ENCODE peak calls at places on chromosome 22, in ten cellular contexts. M is SJSA1; V is stimulated activated CD4-positive, alpha-beta T cell treated with anti-CD3 and anti-CD28 coated beads, TNF-alpha, amount 100 ng/mL, for 24 hours; C is T-helper 17 cell; D is endothelial cell; N is gastrocnemius medialis; K is stimulated activated CD8-positive, alpha-beta memory T cell treated with anti-CD3 and anti-CD28 coated beads, Interleukin-4, amount 100 ng/mL, for 1 hour; L is T-helper 1 cell; G is NCI-H146; S is NCI-H69. T is an unnamed sample.
A peak's percentile ranks its signal among the peaks of the same experiment; 100 is the strongest.

GRCh38 chr22:44676441-44677298 is 25.3 kb upstream of the PRR5 start:
- DNase-seq in M (no peak), V (no peak), C (no peak), D (no peak), N (no peak), K (no peak), L (no peak), G (no peak), S (no peak), T (peak; percentile 49)

GRCh38 chr22:49437956-49438355 is 389.7 kb downstream of the BRD1 start:
- DNase-seq in M (no peak), V (no peak), C (no peak), D (no peak), N (no peak), K (no peak), L (no peak), G (no peak), S (no peak), T (no peak)

GRCh38 chr22:29799217-29799680 is 32.1 kb downstream of the UQCR10 start:
- DNase-seq in M (peak; percentile 73), V (no peak), C (no peak), D (no peak), N (peak; percentile 95), K (no peak), L (no peak), G (no peak), S (no peak), T (peak; percentile 94)

GRCh38 chr22:22508274-22509176 is at the start of gene ZNF280B:
- DNase-seq in M (peak; percentile 85), V (peak; percentile 65), C (peak; percentile 78), D (peak; percentile 89), N (peak; percentile 8), K (peak; percentile 55), L (peak; percentile 71), G (peak; percentile 81), S (peak; percentile 96), T (peak; percentile 87)

GRCh38 chr22:29815580-29815979 is 22.5 kb downstream of the ASCC2 start:
- DNase-seq in M (no peak), V (no peak), C (no peak), D (no peak), N (no peak), K (no peak), L (no peak), G (no peak), S (no peak), T (no peak)

GRCh38 chr22:29621761-29622526 is 18.5 kb downstream of the NF2 start:
- DNase-seq in M (peak; percentile 78), V (no peak), C (no peak), D (no peak), N (no peak), K (no peak), L (no peak), G (no peak), S (peak; percentile 30), T (no peak)

GRCh38 chr22:42788021-42788420 is 67.4 kb upstream of the A4GALT start:
- DNase-seq in M (no peak), V (no peak), C (no peak), D (no peak), N (no peak), K (no peak), L (no peak), G (no peak), S (no peak), T (peak; percentile 47)

GRCh38 chr22:36104435-36104834 is 56.1 kb downstream of the APOL3 start:
- DNase-seq in M (no peak), V (no peak), C (no peak), D (no peak), N (no peak), K (no peak), L (no peak), G (no peak), S (no peak), T (no peak)

GRCh38 chr22:37501610-37502341 is 15.6 kb upstream of the MFNG start:
- DNase-seq in M (no peak), V (no peak), C (no peak), D (no peak), N (no peak), K (no peak), L (no peak), G (peak; percentile 80), S (peak; percentile 94), T (peak; percentile 82)

GRCh38 chr22:44567846-44568493 is 69.9 kb upstream of the RTL6 start:
- DNase-seq in M (no peak), V (no peak), C (no peak), D (peak; percentile 19), N (no peak), K (no peak), L (no peak), G (peak; percentile 73), S (peak; percentile 69), T (no peak)

GRCh38 chr22:50282361-50283144 is 12.4 kb upstream of the MAPK11 start:
- DNase-seq in M (peak; percentile 88), V (no peak), C (no peak), D (no peak), N (no peak), K (no peak), L (no peak), G (no peak), S (no peak), T (peak; percentile 82)

GRCh38 chr22:24186352-24186740 is 5.1 kb downstream of the SUSD2 start:
- DNase-seq in M (no peak), V (no peak), C (no peak), D (no peak), N (no peak), K (no peak), L (no peak), G (no peak), S (no peak), T (no peak)

GRCh38 chr22:19082101-19082500 is 40.1 kb downstream of the DGCR2 start:
- DNase-seq in M (no peak), V (no peak), C (no peak), D (no peak), N (no peak), K (no peak), L (no peak), G (no peak), S (no peak), T (no peak)

GRCh38 chr22:28771195-28771791 is 1.2 kb upstream of the CCDC117 start:
- DNase-seq in M (no peak), V (no peak), C (no peak), D (no peak), N (no peak), K (no peak), L (no peak), G (no peak), S (peak; percentile 61), T (no peak)

GRCh38 chr22:24244144-24244787 is 616 bp downstream of the GGT5 start:
- DNase-seq in M (no peak), V (no peak), C (no peak), D (no peak), N (no peak), K (no peak), L (no peak), G (no peak), S (peak; percentile 58), T (no peak)

GRCh38 chr22:37896181-37896592 is 9.9 kb upstream of the MICALL1 start:
- DNase-seq in M (no peak), V (no peak), C (no peak), D (peak; percentile 48), N (no peak), K (no peak), L (peak; percentile 32), G (no peak), S (peak; percentile 58), T (no peak)

GRCh38 chr22:45879552-45879949 is 97.4 kb downstream of the WNT7B start:
- DNase-seq in M (no peak), V (no peak), C (no peak), D (no peak), N (no peak), K (no peak), L (no peak), G (no peak), S (no peak), T (peak; percentile 24)

GRCh38 chr22:50269573-50270301 is 443 bp downstream of the MAPK11 start:
- DNase-seq in M (no peak), V (no peak), C (no peak), D (no peak), N (no peak), K (no peak), L (peak; percentile 42), G (peak; percentile 39), S (peak; percentile 82), T (no peak)

GRCh38 chr22:40487663-40488249 is 117.4 kb downstream of the SGSM3 start:
- DNase-seq in M (no peak), V (no peak), C (no peak), D (no peak), N (no peak), K (no peak), L (no peak), G (peak; percentile 17), S (peak; percentile 52), T (no peak)

GRCh38 chr22:38609371-38609770 is 39.4 kb upstream of the DMC1 start:
- DNase-seq in M (no peak), V (no peak), C (no peak), D (no peak), N (no peak), K (no peak), L (no peak), G (no peak), S (no peak), T (no peak)

GRCh38 chr22:23675502-23676415 is 15.1 kb upstream of the RGL4 start:
- DNase-seq in M (no peak), V (no peak), C (no peak), D (no peak), N (no peak), K (no peak), L (no peak), G (no peak), S (no peak), T (peak; percentile 61)

GRCh38 chr22:47091921-47092700 is 329.7 kb downstream of the TBC1D22A start:
- DNase-seq in M (no peak), V (no peak), C (no peak), D (no peak), N (no peak), K (no peak), L (no peak), G (no peak), S (no peak), T (no peak)

GRCh38 chr22:49207008-49207775 is 620.5 kb downstream of the BRD1 start:
- DNase-seq in M (peak; percentile 26), V (no peak), C (no peak), D (no peak), N (no peak), K (no peak), L (no peak), G (no peak), S (no peak), T (peak; percentile 10)

GRCh38 chr22:45271667-45272188 is 13.0 kb upstream of the UPK3A start:
- DNase-seq in M (no peak), V (no peak), C (no peak), D (no peak), N (peak; percentile 88), K (no peak), L (no peak), G (no peak), S (peak; percentile 44), T (no peak)

GRCh38 chr22:42286205-42286604 is 15.8 kb upstream of the TCF20 start:
- DNase-seq in M (no peak), V (no peak), C (no peak), D (no peak), N (no peak), K (no peak), L (peak; percentile 22), G (no peak), S (no peak), T (no peak)

GRCh38 chr22:30885591-30885990 is 83.0 kb downstream of the MORC2 start:
- DNase-seq in M (no peak), V (no peak), C (no peak), D (no peak), N (no peak), K (no peak), L (no peak), G (no peak), S (no peak), T (peak; percentile 62)

GRCh38 chr22:43428005-43428485 is 16.2 kb downstream of the MPPED1 start:
- DNase-seq in M (no peak), V (no peak), C (no peak), D (no peak), N (no peak), K (no peak), L (no peak), G (no peak), S (no peak), T (no peak)

GRCh38 chr22:42800731-42801536 is 56.1 kb downstream of the ARFGAP3 start:
- DNase-seq in M (peak; percentile 25), V (no peak), C (no peak), D (no peak), N (no peak), K (no peak), L (no peak), G (peak; percentile 97), S (peak; percentile 95), T (no peak)